ENCODE peak calls at places on chromosomes 6 and 20, in seven cellular contexts. V is tibial nerve, U is HFFc6, D is BE2C, Q is ovary, G is heart left ventricle, H is adrenal gland. C is an unnamed sample.

GRCh38 chr6:73586416-73586974 is 65.7 kb upstream of the EEF1A1 start:
- DNase-seq in V (no peak), U (peak; percentile 14), D (no peak), Q (peak; percentile 53), G (no peak), H (peak; percentile 79), C (no peak)

GRCh38 chr20:5364997-5365597 is 48.3 kb upstream of the PROKR2 start:
- DNase-seq in V (no peak), U (peak; percentile 3), D (no peak), Q (no peak), G (no peak), H (no peak), C (no peak)

GRCh38 chr6:35568967-35569606 is 56.4 kb upstream of the TULP1 start:
- DNase-seq in V (peak; percentile 46), U (no peak), D (peak; percentile 49), Q (peak; percentile 45), G (no peak), H (peak; percentile 77), C (peak; percentile 86)

GRCh38 chr20:53195882-53196610 is 223.9 kb downstream of the TSHZ2 start:
- DNase-seq in V (no peak), U (no peak), D (no peak), Q (no peak), G (no peak), H (no peak), C (no peak)

GRCh38 chr6:1082040-1082935 is 229.6 kb upstream of the FOXQ1 start:
- DNase-seq in V (no peak), U (peak; percentile 67), D (no peak), Q (no peak), G (no peak), H (no peak), C (peak; percentile 44)

GRCh38 chr20:45867811-45868176 is 10.4 kb downstream of the ZSWIM3 start:
- DNase-seq in V (no peak), U (peak; percentile 87), D (no peak), Q (no peak), G (no peak), H (no peak), C (no peak)

GRCh38 chr6:40555092-40555491 is 32.1 kb downstream of the LRFN2 start:
- DNase-seq in V (no peak), U (no peak), D (no peak), Q (no peak), G (no peak), H (no peak), C (no peak)

GRCh38 chr20:32116079-32116521 is 6.6 kb downstream of the TM9SF4 start:
- DNase-seq in V (no peak), U (no peak), D (no peak), Q (no peak), G (no peak), H (no peak), C (no peak)

GRCh38 chr6:26163733-26164505 is 76.7 kb downstream of the HFE start:
- DNase-seq in V (no peak), U (no peak), D (no peak), Q (no peak), G (no peak), H (no peak), C (no peak)

DNA sequence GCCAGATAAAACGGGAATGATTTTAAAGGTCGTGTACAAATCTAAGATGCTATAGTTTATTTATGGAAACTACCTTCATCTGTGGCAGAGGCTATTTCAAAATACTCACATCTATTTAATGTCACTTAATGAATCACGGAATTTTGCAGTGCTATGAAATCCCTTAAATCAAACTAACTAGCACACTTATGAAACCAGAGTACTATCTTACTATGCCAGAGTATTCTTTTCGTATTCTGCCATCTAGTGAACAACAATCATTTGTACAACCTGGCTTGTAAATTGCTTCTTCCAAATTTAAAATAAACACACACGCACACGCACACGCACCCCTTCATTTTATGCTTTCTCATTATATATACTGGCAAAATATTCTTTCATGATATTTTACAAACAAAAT is 78.0 kb upstream of the BMP5 start:
- DNase-seq in V (no peak), U (peak; percentile 43), D (no peak), Q (no peak), G (no peak), H (no peak), C (no peak)
- TF ChIP-seq CTCF in V (peak; percentile 47), U (peak; percentile 72), D (peak; percentile 46), Q (no peak), G (peak; percentile 11), H (peak; percentile 45), C (no peak)

GRCh38 chr6:90294614-90294988 is 2.0 kb downstream of the BACH2 start:
- DNase-seq in V (no peak), U (no peak), D (no peak), Q (no peak), G (no peak), H (no peak), C (no peak)

GRCh38 chr6:90294989-90295853 is 1.4 kb downstream of the BACH2 start:
- DNase-seq in V (no peak), U (no peak), D (peak; percentile 13), Q (peak; percentile 43), G (peak; percentile 55), H (no peak), C (peak; percentile 38)

GRCh38 chr6:90297124-90297865 is 652 bp upstream of the BACH2 start:
- DNase-seq in V (no peak), U (no peak), D (peak; percentile 12), Q (no peak), G (no peak), H (no peak), C (no peak)

GRCh38 chr6:90296346-90297123 is at the start of gene BACH2:
- DNase-seq in V (peak; percentile 87), U (peak; percentile 54), D (peak; percentile 78), Q (peak; percentile 96), G (peak; percentile 91), H (peak; percentile 90), C (peak; percentile 91)

DNA sequence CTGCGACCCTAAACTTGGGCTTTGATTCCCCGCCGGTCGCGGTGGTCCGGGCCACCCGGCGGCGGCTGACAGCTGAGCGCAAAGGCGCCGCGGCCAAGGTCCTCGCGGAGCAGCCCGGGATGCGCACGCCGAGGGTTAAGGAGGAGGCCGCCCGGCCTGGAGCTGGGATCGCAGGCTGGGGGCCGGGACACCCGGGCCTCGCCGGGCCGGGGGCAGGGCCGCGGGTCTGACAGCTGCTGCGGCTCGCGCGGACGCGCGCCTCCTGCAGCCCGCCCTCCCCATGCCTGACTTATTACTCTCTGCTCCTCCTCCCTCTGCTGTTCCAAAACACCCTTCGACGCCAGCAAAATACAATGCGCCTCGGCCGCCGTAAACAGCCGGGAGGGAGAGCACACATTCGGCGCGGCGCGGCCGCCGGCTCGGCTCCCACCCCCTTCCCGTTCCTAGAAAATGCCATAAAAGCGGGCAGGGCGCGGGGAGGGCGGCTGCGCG is 743 bp downstream of the BACH2 start:
- DNase-seq in V (peak; percentile 57), U (peak; percentile 18), D (peak; percentile 44), Q (peak; percentile 81), G (peak; percentile 78), H (peak; percentile 64), C (peak; percentile 70)
- TF ChIP-seq CTCF in V (peak; percentile 53), U (no peak), D (no peak), Q (no peak), G (no peak), H (no peak), C (no peak)

GRCh38 chr6:68497927-68498326 is 137.2 kb upstream of the ADGRB3 start:
- DNase-seq in V (no peak), U (no peak), D (no peak), Q (no peak), G (no peak), H (no peak), C (no peak)
- TF ChIP-seq CTCF in V (no peak), U (no peak), D (no peak), Q (no peak), G (no peak), H (no peak), C (no peak)

GRCh38 chr6:100658486-100658885 is 193.8 kb upstream of the SIM1 start:
- DNase-seq in V (no peak), U (no peak), D (no peak), Q (no peak), G (no peak), H (no peak), C (no peak)

GRCh38 chr6:100657678-100658330 is 193.1 kb upstream of the SIM1 start:
- DNase-seq in V (no peak), U (peak; percentile 31), D (no peak), Q (no peak), G (no peak), H (no peak), C (no peak)

GRCh38 chr6:100665041-100665380 is 200.3 kb upstream of the SIM1 start:
- DNase-seq in V (no peak), U (no peak), D (no peak), Q (no peak), G (no peak), H (no peak), C (no peak)

GRCh38 chr6:100664274-100665040 is 199.7 kb upstream of the SIM1 start:
- DNase-seq in V (no peak), U (peak; percentile 26), D (peak; percentile 8), Q (no peak), G (no peak), H (no peak), C (no peak)

DNA sequence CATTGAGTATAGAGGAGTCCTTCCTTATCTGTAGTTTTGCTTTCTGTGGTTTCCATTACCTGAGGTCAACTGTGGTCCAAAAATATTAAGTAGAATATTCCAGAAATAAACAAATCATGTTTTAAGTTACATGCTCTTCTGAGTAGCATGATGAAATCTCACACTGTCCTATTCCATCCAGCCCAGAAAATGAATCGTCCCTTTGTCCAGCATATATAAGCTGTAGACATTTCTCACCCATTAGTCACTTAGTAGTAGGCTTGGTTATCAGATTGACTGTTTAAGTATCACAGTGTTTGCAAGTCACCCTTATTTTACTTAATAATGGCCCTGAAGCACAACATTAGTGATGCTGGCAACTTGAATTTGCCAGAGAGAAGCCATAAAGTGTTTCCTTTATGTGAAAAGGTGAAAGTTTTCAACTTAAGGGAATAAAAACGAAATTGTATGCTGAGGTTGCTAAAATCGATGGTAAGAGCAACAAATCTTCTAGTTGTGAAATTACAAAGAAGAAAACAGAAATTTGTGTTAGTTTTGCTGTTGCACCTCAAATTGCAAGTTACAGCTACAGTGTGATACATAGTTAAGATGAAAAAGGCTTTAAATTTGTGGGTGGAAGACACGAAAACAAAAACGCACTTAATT is 198.6 kb upstream of the SIM1 start:
- DNase-seq in V (no peak), U (peak; percentile 87), D (no peak), Q (no peak), G (no peak), H (no peak), C (no peak)
- TF ChIP-seq CTCF in V (no peak), U (no peak), D (no peak), Q (no peak), G (no peak), H (no peak), C (no peak)

GRCh38 chr6:163414367-163415175 is at the start of gene QKI:
- DNase-seq in V (peak; percentile 75), U (peak; percentile 67), D (peak; percentile 78), Q (peak; percentile 84), G (peak; percentile 92), H (peak; percentile 87), C (peak; percentile 72)

GRCh38 chr6:163413054-163413344 is 1.5 kb upstream of the QKI start:
- DNase-seq in V (no peak), U (no peak), D (no peak), Q (no peak), G (no peak), H (no peak), C (no peak)

GRCh38 chr6:163415176-163415619 is 680 bp downstream of the QKI start:
- DNase-seq in V (no peak), U (no peak), D (peak; percentile 39), Q (peak; percentile 34), G (peak; percentile 27), H (no peak), C (peak; percentile 27)

GRCh38 chr6:163413345-163414116 is 987 bp upstream of the QKI start:
- DNase-seq in V (peak; percentile 82), U (peak; percentile 83), D (peak; percentile 88), Q (peak; percentile 90), G (peak; percentile 91), H (peak; percentile 91), C (peak; percentile 76)

GRCh38 chr6:163414117-163414366 is 476 bp upstream of the QKI start:
- DNase-seq in V (no peak), U (no peak), D (no peak), Q (no peak), G (no peak), H (no peak), C (no peak)
- TF ChIP-seq CTCF in V (no peak), U (no peak), D (no peak), Q (no peak), G (no peak), H (no peak), C (no peak)

C was measured in WERI-Rb-1.